ENCODE peak calls at places on chromosomes 12 and 14, in seven cellular contexts. L, P, D, C, A, H and I are unnamed samples.

GRCh38 chr14:22668417-22668816 is 24.3 kb upstream of the OR6J1 start:
- DNase-seq in P (no peak), H (no peak), D (no peak), C (no peak), L (peak), A (no peak), I (no peak)

GRCh38 chr14:71300474-71301359 is 393.5 kb downstream of the PCNX1 start:
- DNase-seq in L (no peak), D (no peak), H (no peak), P (no peak), C (no peak), A (no peak), I (no peak)

GRCh38 chr12:118107026-118107425 is 3.2 kb upstream of the VSIG10 start:
- DNase-seq in C (no peak), D (no peak), L (no peak), H (no peak), P (no peak), A (no peak), I (no peak)

GRCh38 chr14:24273422-24273998 is 2.1 kb upstream of the RABGGTA start:
- DNase-seq in H (no peak), P (no peak), C (no peak), D (peak), A (no peak), L (no peak), I (no peak)

GRCh38 chr12:101552277-101552676 is 42.5 kb upstream of the MYBPC1 start:
- DNase-seq in L (no peak), C (no peak), H (no peak), D (no peak), A (no peak), P (peak), I (no peak)

GRCh38 chr14:69152181-69152943 is 557 bp downstream of the DCAF5 start:
- DNase-seq in A (peak), C (peak), D (no peak), P (no peak), L (peak), H (peak), I (peak)

GRCh38 chr12:121288158-121288848 is 8.2 kb downstream of the CAMKK2 start:
- DNase-seq in H (no peak), L (no peak), D (peak), C (no peak), A (no peak), P (no peak), I (no peak)

GRCh38 chr14:102986810-102987579 is 64.5 kb downstream of the AMN start:
- DNase-seq in A (no peak), P (no peak), D (no peak), H (no peak), C (no peak), L (peak), I (no peak)

GRCh38 chr12:120972870-120973543 is 5.3 kb upstream of the HNF1A start:
- DNase-seq in A (no peak), D (no peak), H (peak), C (no peak), P (no peak), L (no peak), I (no peak)

GRCh38 chr12:3113671-3114070 is 36.5 kb downstream of the TSPAN9 start:
- DNase-seq in D (no peak), L (no peak), H (no peak), A (no peak), C (no peak), P (no peak), I (no peak)

GRCh38 chr12:46386877-46387629 is 14.5 kb upstream of the SLC38A2 start:
- DNase-seq in L (peak), A (no peak), H (no peak), P (no peak), D (peak), C (no peak), I (no peak)

GRCh38 chr12:17283563-17283962 is 677.6 kb upstream of the LMO3 start:
- DNase-seq in L (no peak), H (no peak), C (no peak), P (no peak), D (no peak), A (no peak), I (no peak)